ENCODE peak calls at places on chromosomes 7 and 10, in six cellular contexts. E is HCT116, Q is ascending aorta, G is lower lobe of right lung, B is OCI-LY7, K is psoas muscle. H is an unnamed sample. For H3K4me1, the result is how much of the 10 kb centered on the place peaks cover.

GRCh38 chr7:13560441-13560840 is 429.0 kb downstream of the ETV1 start:
- DNase-seq in E (no peak), Q (no peak), G (no peak), B (no peak), K (no peak), H (peak)

GRCh38 chr7:1466524-1467271 is 7.4 kb upstream of the MICALL2 start:
- DNase-seq in E (no peak), Q (peak), G (peak), B (no peak), K (peak), H (peak)

GRCh38 chr7:22601812-22602568 is 102.0 kb upstream of the STEAP1B start:
- DNase-seq in E (no peak), Q (no peak), G (no peak), B (no peak), K (no peak), H (peak)

GRCh38 chr10:29839826-29840515 is 205.2 kb upstream of the SVIL start:
- DNase-seq in E (no peak), Q (no peak), G (peak), B (no peak), K (no peak), H (no peak)

GRCh38 chr10:124565565-124566221 is 104.1 kb downstream of the LHPP start:
- DNase-seq in E (peak), Q (no peak), G (peak), B (peak), K (peak), H (peak)

GRCh38 chr10:130430852-130431704 is 294.9 kb downstream of the GLRX3 start:
- DNase-seq in E (no peak), Q (no peak), G (no peak), B (no peak), K (no peak), H (no peak)

GRCh38 chr7:53119514-53119933 is 84.1 kb downstream of the POM121L12 start:
- DNase-seq in E (no peak), Q (peak), G (no peak), B (no peak), K (no peak), H (no peak)

GRCh38 chr10:108238261-108238660 is 1073.8 kb upstream of the SORCS1 start:
- DNase-seq in E (no peak), Q (no peak), G (no peak), B (no peak), K (no peak), H (no peak)

GRCh38 chr7:4787541-4787940 is 12.1 kb downstream of the AP5Z1 start:
- DNase-seq in E (no peak), Q (no peak), G (no peak), B (no peak), K (peak), H (no peak)

GRCh38 chr7:151047979-151048763 is at the start of gene ASIC3:
- DNase-seq in E (no peak), Q (no peak), G (no peak), B (no peak), K (no peak), H (no peak)

GRCh38 chr7:37315752-37316711 is 132.6 kb downstream of the ELMO1 start:
- DNase-seq in E (no peak), Q (no peak), G (peak), B (no peak), K (peak), H (peak)

GRCh38 chr7:101486056-101486763 is 123.5 kb downstream of the COL26A1 start:
- DNase-seq in E (no peak), Q (no peak), G (no peak), B (no peak), K (no peak), H (peak)

GRCh38 chr10:71145352-71145945 is 66.9 kb upstream of the UNC5B start:
- DNase-seq in E (no peak), Q (no peak), G (no peak), B (no peak), K (no peak), H (no peak)

GRCh38 chr10:48517482-48517881 is 87.4 kb downstream of the ARHGAP22 start:
- DNase-seq in E (no peak), Q (no peak), G (no peak), B (no peak), K (no peak), H (no peak)

GRCh38 chr10:102615361-102615760 is 28.9 kb upstream of the TRIM8 start:
- DNase-seq in E (no peak), Q (no peak), G (peak), B (peak), K (peak), H (peak)

GRCh38 chr7:151796871-151797270 is 80.0 kb downstream of the PRKAG2 start:
- DNase-seq in E (no peak), Q (no peak), G (peak), B (no peak), K (no peak), H (no peak)

GRCh38 chr10:57864789-57865676 is 402.7 kb downstream of the IPMK start:
- DNase-seq in E (no peak), Q (no peak), G (no peak), B (no peak), K (no peak), H (no peak)

GRCh38 chr7:128728608-128729007 is 10.6 kb upstream of the CALU start:
- DNase-seq in E (no peak), Q (no peak), G (no peak), B (no peak), K (no peak), H (no peak)

GRCh38 chr7:123372368-123372767 is 162.0 kb downstream of the IQUB start:
- DNase-seq in E (no peak), Q (no peak), G (no peak), B (no peak), K (no peak), H (no peak)

GRCh38 chr7:121557034-121557892 is 161.2 kb upstream of the FAM3C start:
- DNase-seq in E (no peak), Q (no peak), G (no peak), B (no peak), K (no peak), H (no peak)

GRCh38 chr10:26737730-26738129 is 40.2 kb downstream of the PDSS1 start:
- DNase-seq in E (no peak), Q (no peak), G (no peak), B (peak), K (no peak), H (peak)

GRCh38 chr7:90345548-90346319 is 782 bp upstream of the GTPBP10 start:
- DNase-seq in E (no peak), Q (no peak), G (no peak), B (no peak), K (no peak), H (peak)

GRCh38 chr7:137943132-137943551 is 58.7 kb downstream of the CREB3L2 start:
- DNase-seq in E (no peak), Q (peak), G (no peak), B (no peak), K (peak), H (no peak)
- H3K27ac ChIP-seq in E (no peak), Q (peak), G (no peak), B (no peak), K (peak), H (no peak)

GRCh38 chr7:131071786-131072504 is 255.7 kb upstream of the MKLN1 start:
- DNase-seq in E (no peak), Q (peak), G (no peak), B (peak), K (peak), H (peak)
- H3K4me1 ChIP-seq in E (under half), Q (half or more), G (half or more), B (under half), K (half or more), H (under half)

GRCh38 chr7:40987571-40987970 is 715.3 kb downstream of the INHBA start:
- DNase-seq in E (no peak), Q (no peak), G (no peak), B (no peak), K (no peak), H (no peak)
- H3K27ac ChIP-seq in E (no peak), Q (peak), G (no peak), B (no peak), K (no peak), H (no peak)

DNA sequence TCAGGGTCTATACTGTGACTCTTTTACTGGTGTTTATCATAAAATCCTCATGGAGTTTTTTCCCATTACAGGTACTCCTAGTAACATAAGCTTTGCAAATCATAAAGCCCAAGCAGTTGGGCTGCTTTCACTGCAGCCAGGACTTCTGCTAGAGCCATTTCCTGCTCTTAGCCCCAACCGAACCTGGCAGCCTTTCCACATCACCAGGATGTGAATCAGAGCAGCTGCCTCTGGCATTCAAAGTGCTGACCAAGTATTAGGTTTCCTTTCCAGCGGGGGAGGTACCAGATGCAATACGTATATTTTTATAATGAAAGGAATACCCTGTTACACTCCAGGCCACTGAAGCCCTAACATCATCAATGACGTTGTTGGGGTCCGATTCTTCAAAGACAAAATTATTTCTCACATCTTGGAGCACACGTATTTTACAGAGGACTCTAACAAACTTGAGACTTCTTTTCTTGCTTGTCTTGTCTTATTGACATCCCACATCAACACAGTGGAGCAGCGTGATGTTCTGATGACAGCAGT is 3.6 kb upstream of the HTR5A start:
- DNase-seq in E (no peak), Q (no peak), G (no peak), B (no peak), K (no peak), H (no peak)
- H3K4me1 ChIP-seq in E (under half), Q (under half), G (under half), B (under half), K (under half), H (under half)

DNA sequence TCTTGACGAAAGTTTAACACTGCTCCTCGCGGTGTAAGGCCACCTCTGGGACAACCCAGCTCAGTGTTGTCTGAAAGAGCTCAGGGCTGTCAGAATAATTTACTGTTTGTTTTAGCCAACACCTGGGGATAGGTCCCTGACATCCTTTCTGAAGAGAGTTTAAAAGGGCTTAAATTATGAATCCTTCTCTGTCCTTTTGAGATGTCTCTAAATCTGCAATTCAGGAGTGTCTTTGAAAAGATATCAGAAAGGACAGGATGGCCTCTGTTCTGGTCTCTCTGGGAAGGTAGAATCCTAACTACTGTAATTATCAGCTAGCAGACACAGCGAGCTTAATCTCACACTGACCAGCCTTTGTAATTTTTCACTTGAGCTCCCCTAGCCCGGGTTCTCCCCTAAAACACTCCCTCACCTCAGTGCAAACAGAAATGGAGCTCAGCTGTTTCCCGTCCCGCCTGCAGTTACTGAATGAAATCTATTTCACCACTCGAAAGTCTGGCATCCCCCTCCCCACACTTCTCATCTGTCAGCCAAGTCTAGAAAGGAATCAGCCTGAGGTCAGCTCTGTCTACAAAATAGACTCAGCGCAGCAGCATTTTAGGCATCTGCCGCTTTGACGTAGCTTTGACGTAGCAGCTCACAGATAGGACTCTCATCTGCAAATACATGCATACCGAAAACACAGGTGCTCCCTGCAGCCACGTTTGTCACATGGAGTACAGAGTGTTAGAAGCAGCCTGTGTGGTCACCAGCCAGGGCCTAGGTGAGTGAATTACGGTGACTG is 4.8 kb downstream of the DYNC2I1 start:
- DNase-seq in E (no peak), Q (no peak), G (no peak), B (no peak), K (no peak), H (no peak)
- H3K27ac ChIP-seq in E (no peak), Q (no peak), G (no peak), B (no peak), K (peak), H (peak)

DNA sequence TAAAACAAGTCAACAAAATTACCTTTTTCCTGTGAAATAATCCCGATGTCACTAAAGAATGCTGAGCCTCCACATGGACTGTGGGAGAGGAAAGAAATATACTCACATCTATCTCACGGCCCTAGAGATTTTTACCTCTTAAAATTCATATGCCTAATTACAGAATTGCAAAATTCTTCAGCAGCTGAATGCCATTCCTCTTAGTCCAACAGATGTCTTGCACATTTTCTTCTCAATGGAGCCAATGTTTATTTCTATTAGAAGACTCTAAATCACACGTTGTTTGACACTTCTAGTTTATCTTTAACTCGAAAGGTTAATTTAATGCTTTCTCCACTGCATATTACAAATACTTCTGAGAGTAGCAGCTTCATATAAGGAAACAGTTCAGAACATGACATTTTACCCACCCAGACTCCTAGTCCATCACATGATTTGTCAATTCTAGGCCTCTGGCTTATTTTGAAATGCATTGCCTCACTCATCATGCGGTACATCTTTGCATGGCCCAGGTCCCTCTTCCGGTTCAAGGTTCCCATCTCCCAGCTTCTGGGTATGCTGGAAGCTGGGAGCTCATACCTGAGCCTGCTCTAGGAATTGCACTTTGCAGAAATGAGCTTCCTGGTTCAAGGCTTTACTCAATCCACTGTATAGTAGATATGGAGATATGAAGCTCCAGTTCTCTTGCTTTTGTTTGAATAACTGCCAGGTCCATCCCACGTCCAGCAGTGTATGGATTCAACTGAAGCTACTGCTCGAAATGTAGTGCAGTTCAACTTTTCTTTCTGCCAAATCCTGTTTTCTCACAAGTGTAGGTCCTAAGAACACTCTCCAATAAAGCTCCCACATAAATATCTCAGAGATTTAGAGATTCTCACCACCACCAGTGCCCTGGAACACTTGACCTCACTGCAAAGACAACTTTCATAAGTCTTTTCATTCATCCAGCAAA is 306.2 kb downstream of the GPR37 start:
- DNase-seq in E (no peak), Q (no peak), G (no peak), B (no peak), K (no peak), H (no peak)
- H3K4me1 ChIP-seq in E (under half), Q (under half), G (under half), B (under half), K (under half), H (under half)

GRCh38 chr7:20225384-20225783 is 8.2 kb upstream of the MACC1 start:
- DNase-seq in E (no peak), Q (no peak), G (no peak), B (no peak), K (no peak), H (no peak)

GRCh38 chr7:20229652-20230500 is 12.7 kb upstream of the MACC1 start:
- DNase-seq in E (no peak), Q (no peak), G (no peak), B (no peak), K (no peak), H (no peak)

GRCh38 chr7:20228654-20229053 is 11.5 kb upstream of the MACC1 start:
- DNase-seq in E (no peak), Q (no peak), G (no peak), B (no peak), K (no peak), H (no peak)

GRCh38 chr7:20224005-20224404 is 6.8 kb upstream of the MACC1 start:
- DNase-seq in E (no peak), Q (no peak), G (no peak), B (no peak), K (no peak), H (no peak)

DNA sequence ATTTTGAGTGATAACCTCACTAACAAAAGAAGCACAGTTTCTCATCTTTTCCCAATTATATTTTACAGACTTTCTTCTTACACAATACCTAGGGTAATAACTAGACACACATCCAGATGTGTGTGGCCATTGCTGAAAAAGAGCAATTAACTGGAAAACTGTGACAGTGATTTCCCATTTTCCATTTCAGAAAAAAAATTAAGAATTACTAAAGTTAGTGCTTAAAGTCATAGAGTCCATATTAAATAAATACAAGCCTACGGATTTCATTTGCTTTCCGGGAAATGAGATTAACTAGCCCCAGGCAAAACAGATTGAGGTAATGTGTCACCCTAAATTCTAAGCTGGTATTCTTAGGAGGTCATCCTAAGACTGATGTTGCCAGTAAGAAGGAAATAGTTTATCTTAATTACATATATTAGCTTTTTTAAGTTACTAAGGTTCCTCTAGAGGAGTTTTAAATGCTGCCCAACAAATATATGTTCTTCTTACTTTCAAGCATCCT is 10.2 kb upstream of the MACC1 start:
- DNase-seq in E (no peak), Q (no peak), G (no peak), B (no peak), K (no peak), H (no peak)
- H3K27ac ChIP-seq in E (no peak), Q (no peak), G (no peak), B (no peak), K (no peak), H (no peak)

DNA sequence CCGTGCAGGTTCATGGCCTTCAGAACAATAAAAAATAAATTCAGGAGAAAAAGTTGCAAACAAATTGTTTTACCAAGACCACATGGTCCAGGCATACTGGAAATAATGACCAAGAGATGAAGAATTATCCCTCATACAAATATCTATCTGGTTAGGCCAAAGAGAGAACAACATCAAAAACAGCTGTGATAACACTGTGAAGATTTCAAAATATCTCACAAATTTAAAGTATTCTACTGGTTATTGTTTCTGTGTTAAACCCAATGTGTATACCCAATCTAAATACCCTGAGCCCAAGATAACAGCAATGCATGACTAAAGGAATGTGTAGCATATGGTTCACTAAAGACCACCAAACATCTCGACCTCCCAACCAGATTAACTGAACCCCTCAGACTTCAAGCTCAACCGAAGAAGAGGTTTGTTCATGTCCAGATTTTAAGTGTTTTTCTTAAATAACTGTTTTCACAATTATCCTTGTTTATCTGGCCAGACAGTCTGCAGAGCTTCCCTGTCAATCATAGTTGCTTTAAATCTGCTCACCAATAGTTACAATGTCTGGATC is 10.9 kb downstream of the OR9A2 start:
- DNase-seq in E (no peak), Q (no peak), G (no peak), B (no peak), K (no peak), H (peak)
- H3K4me1 ChIP-seq in E (under half), Q (under half), G (under half), B (half or more), K (under half), H (under half)

H was measured in cardiac muscle cell.